ENCODE peak calls at places on chromosomes 4 and X, in eight cellular contexts. I is HFFc6, M is heart left ventricle, G is esophagus squamous epithelium, W is PC-3, V is GM20000, C is HCT116, J is RWPE1. X is an unnamed sample.

GRCh38 chr4:76024007-76024406 is 710 bp upstream of the CXCL10 start:
- DNase-seq in I (no peak), W (no peak), J (no peak), V (no peak), G (no peak), C (no peak), M (no peak), X (no peak)

GRCh38 chr4:109560687-109561452 is 824 bp downstream of the MCUB start:
- DNase-seq in C (no peak), W (peak; percentile 64), J (peak; percentile 67), G (no peak), I (peak; percentile 81), V (peak; percentile 88), M (peak; percentile 41), X (peak; percentile 85)

GRCh38 chr4:2761035-2761923 is 5.1 kb upstream of the TNIP2 start:
- DNase-seq in G (no peak), V (peak; percentile 49), I (no peak), M (no peak), J (no peak), W (peak; percentile 35), C (no peak), X (peak; percentile 11)

GRCh38 chr4:155403886-155404285 is 27.1 kb upstream of the MAP9 start:
- DNase-seq in J (peak; percentile 45), I (peak; percentile 62), W (peak; percentile 71), G (no peak), V (no peak), M (no peak), C (peak; percentile 36), X (no peak)

GRCh38 chr4:152920768-152921167 is 15.4 kb upstream of the FHDC1 start:
- DNase-seq in J (no peak), M (no peak), C (peak; percentile 40), V (no peak), W (peak; percentile 14), I (peak; percentile 40), G (no peak), X (no peak)

GRCh38 chrX:38166478-38167083 is 54.1 kb downstream of the SRPX start:
- DNase-seq in C (peak; percentile 3), J (no peak), V (peak; percentile 7), I (peak; percentile 11), W (peak; percentile 65), M (no peak), G (no peak), X (peak; percentile 20)

GRCh38 chrX:42128020-42128419 is 204.7 kb upstream of the CASK start:
- DNase-seq in V (peak; percentile 5), M (no peak), J (no peak), I (no peak), G (no peak), W (no peak), C (no peak), X (no peak)

GRCh38 chrX:45885931-45886330 is 659.3 kb downstream of the ZNF674 start:
- DNase-seq in J (no peak), I (no peak), C (no peak), G (no peak), W (no peak), V (no peak), M (no peak), X (no peak)

GRCh38 chrX:132592880-132593279 is 104.0 kb upstream of the MBNL3 start:
- DNase-seq in W (no peak), M (no peak), J (no peak), V (peak; percentile 8), I (no peak), C (no peak), G (no peak), X (no peak)

GRCh38 chrX:19177710-19178109 is 55.4 kb upstream of the ADGRG2 start:
- DNase-seq in G (no peak), C (no peak), J (no peak), V (no peak), M (no peak), I (no peak), W (no peak), X (no peak)

GRCh38 chr4:124275-125081 is at the start of gene ZNF718:
- DNase-seq in C (no peak), J (peak; percentile 96), M (peak; percentile 96), I (peak; percentile 97), G (peak; percentile 65), V (peak; percentile 93), W (peak; percentile 89), X (peak; percentile 93)

GRCh38 chr4:137934921-137935320 is 307.2 kb downstream of the SLC7A11 start:
- DNase-seq in M (no peak), I (no peak), G (no peak), J (no peak), W (no peak), C (no peak), V (no peak), X (no peak)

GRCh38 chrX:77595848-77596247 is 148.7 kb downstream of the FGF16 start:
- DNase-seq in W (no peak), V (no peak), I (peak; percentile 4), C (no peak), J (no peak), G (no peak), M (no peak), X (no peak)

GRCh38 chr4:182074842-182075241 is 168.4 kb upstream of the TENM3 start:
- DNase-seq in I (no peak), G (no peak), J (no peak), M (no peak), C (no peak), W (no peak), V (no peak), X (no peak)

GRCh38 chr4:141711211-141711610 is 74.8 kb downstream of the IL15 start:
- DNase-seq in G (no peak), J (no peak), W (peak; percentile 61), V (no peak), C (no peak), M (no peak), I (peak; percentile 21), X (no peak)

GRCh38 chr4:184103755-184104367 is 113.8 kb downstream of the ENPP6 start:
- DNase-seq in I (no peak), G (no peak), W (no peak), M (no peak), V (no peak), J (no peak), C (no peak), X (no peak)

GRCh38 chr4:148273501-148273986 is 168.7 kb downstream of the NR3C2 start:
- DNase-seq in V (no peak), G (no peak), J (no peak), W (no peak), I (no peak), C (no peak), M (peak; percentile 65), X (no peak)

GRCh38 chr4:11548529-11549176 is 120.0 kb upstream of the HS3ST1 start:
- DNase-seq in J (peak; percentile 44), G (no peak), W (peak; percentile 64), M (no peak), I (no peak), C (peak; percentile 95), V (no peak), X (no peak)

GRCh38 chr4:44446801-44447562 is 1.6 kb downstream of the KCTD8 start:
- DNase-seq in V (no peak), C (no peak), G (no peak), W (no peak), J (peak; percentile 4), M (no peak), I (no peak), X (peak; percentile 29)

GRCh38 chr4:108060686-108061321 is 71.1 kb downstream of the HADH start:
- DNase-seq in I (no peak), G (no peak), V (no peak), J (no peak), M (no peak), C (no peak), W (no peak), X (no peak)

GRCh38 chr4:148263820-148264219 is 178.4 kb downstream of the NR3C2 start:
- DNase-seq in G (no peak), C (no peak), J (no peak), W (no peak), I (no peak), M (no peak), V (no peak), X (no peak)

GRCh38 chr4:123599061-123599919 is 202.7 kb downstream of the SPRY1 start:
- DNase-seq in W (peak; percentile 18), M (no peak), V (no peak), J (no peak), G (no peak), I (no peak), C (no peak), X (no peak)

GRCh38 chr4:73868206-73869129 is 725 bp upstream of the CXCL1 start:
- DNase-seq in V (peak; percentile 21), C (no peak), G (no peak), J (no peak), M (no peak), I (no peak), W (peak; percentile 24), X (no peak)

GRCh38 chrX:115562492-115562872 is 1.5 kb downstream of the PLS3 start:
- DNase-seq in I (peak; percentile 20), W (peak; percentile 45), G (no peak), C (no peak), M (no peak), V (no peak), J (peak; percentile 8), X (no peak)

GRCh38 chr4:83708500-83709175 is 172.7 kb downstream of the GPAT3 start:
- DNase-seq in J (no peak), G (no peak), M (no peak), V (no peak), W (no peak), I (no peak), C (no peak), X (no peak)

GRCh38 chrX:4265036-4265435 is 551.6 kb upstream of the PRKX start:
- DNase-seq in I (no peak), M (no peak), G (no peak), W (peak; percentile 27), V (no peak), J (no peak), C (no peak), X (no peak)

GRCh38 chrX:4268676-4269075 is 555.2 kb upstream of the PRKX start:
- DNase-seq in W (peak; percentile 45), I (no peak), G (no peak), V (no peak), M (no peak), J (no peak), C (no peak), X (no peak)

GRCh38 chrX:4263005-4263404 is 549.6 kb upstream of the PRKX start:
- DNase-seq in C (no peak), W (peak; percentile 52), V (no peak), J (no peak), G (no peak), I (no peak), M (no peak), X (peak; percentile 3)
- TF ChIP-seq CTCF in C (no peak), W (peak; percentile 58), V (no peak), J (no peak), G (no peak), I (no peak), M (no peak), X (no peak)

GRCh38 chr4:100168521-100168920 is 21.7 kb downstream of the DDIT4L start:
- DNase-seq in M (no peak), J (no peak), C (no peak), G (no peak), I (peak; percentile 55), V (no peak), W (no peak), X (no peak)
- TF ChIP-seq CTCF in M (no peak), J (no peak), C (no peak), G (no peak), I (no peak), V (no peak), W (no peak), X (no peak)

GRCh38 chrX:120840826-120841225 is 34.8 kb downstream of the CT47B1 start:
- DNase-seq in M (no peak), C (no peak), I (peak; percentile 78), W (peak; percentile 52), G (no peak), J (no peak), V (no peak), X (no peak)
- TF ChIP-seq CTCF in M (no peak), C (no peak), I (no peak), W (no peak), G (no peak), J (no peak), V (no peak), X (no peak)

GRCh38 chr4:38728651-38729141 is 54.1 kb downstream of the TLR10 start:
- DNase-seq in W (peak; percentile 67), G (no peak), V (no peak), J (no peak), C (peak; percentile 77), M (no peak), I (no peak), X (no peak)
- TF ChIP-seq CTCF in W (peak; percentile 53), G (no peak), V (no peak), J (no peak), C (peak; percentile 53), M (no peak), I (no peak), X (no peak)

X was measured in GM13976.